ENCODE peak calls at places on chromosomes 12 and 14, in five cellular contexts. Z is Ammon's horn; F is mesenchymal stem cell; L is activated CD4-positive, alpha-beta T cell treated with anti-CD3 and anti-CD28 coated beads for 48 hours; W is astrocyte of the cerebellum. D is an unnamed sample.

GRCh38 chr14:21833836-21834235 is 160.2 kb upstream of the OR4E1 start:
- DNase-seq in Z (no peak), F (no peak), L (no peak), W (no peak), D (no peak)

GRCh38 chr14:22336031-22336430 is 253.0 kb downstream of the DAD1 start:
- DNase-seq in Z (no peak), F (peak; percentile 47), L (no peak), W (no peak), D (no peak)

GRCh38 chr12:53173085-53173715 is 7.3 kb upstream of the ZNF740 start:
- DNase-seq in Z (no peak), F (no peak), L (no peak), W (no peak), D (no peak)

GRCh38 chr14:56156096-56156495 is 37.9 kb downstream of the PELI2 start:
- DNase-seq in Z (no peak), F (no peak), L (no peak), W (no peak), D (no peak)

GRCh38 chr14:45085004-45085403 is 1.1 kb downstream of the PRPF39 start:
- DNase-seq in Z (no peak), F (peak; percentile 85), L (no peak), W (no peak), D (no peak)

GRCh38 chr14:68873379-68873778 is 80.5 kb upstream of the ZFP36L1 start:
- DNase-seq in Z (no peak), F (no peak), L (no peak), W (no peak), D (no peak)

GRCh38 chr14:104224516-104225281 is 86.3 kb downstream of the KIF26A start:
- DNase-seq in Z (no peak), F (peak; percentile 2), L (peak; percentile 65), W (no peak), D (no peak)

GRCh38 chr12:71000748-71001147 is 80.2 kb upstream of the PTPRR start:
- DNase-seq in Z (no peak), F (no peak), L (no peak), W (no peak), D (no peak)

GRCh38 chr12:29921307-29921706 is 137.6 kb upstream of the TMTC1 start:
- DNase-seq in Z (no peak), F (peak; percentile 65), L (no peak), W (no peak), D (peak; percentile 79)

D was measured in retinal pigment epithelial cell.